ENCODE peak calls at places on chromosome 2, in ten cellular contexts. One of them, this sample, is unnamed.
A peak's percentile ranks its signal among the peaks of the same experiment; 100 is the strongest.

GRCh38 chr2:37284386-37284785 is 40.2 kb downstream of the PRKD3 start:
- DNase-seq in fibroblast of pulmonary artery: peak; percentile 45
- DNase-seq in activated T-cell treated with anti-CD3 and anti-CD28 coated beads, Interleukin-2, amount 50 U/mL, for 1 hour: no peak
- DNase-seq in iris pigment epithelial cell: peak; percentile 59
- DNase-seq in PC-9: no peak
- DNase-seq in activated naive CD4-positive, alpha-beta T cell treated with anti-CD3 and anti-CD28 coated beads for 36 hours: no peak
- DNase-seq in posterior vena cava: no peak
- DNase-seq in CD4-positive, alpha-beta T cell: no peak
- DNase-seq in NCI-H187: no peak
- DNase-seq in left lung: no peak
- DNase-seq in this sample: no peak

GRCh38 chr2:68172990-68173715 is 15.5 kb downstream of the PNO1 start:
- DNase-seq in fibroblast of pulmonary artery: no peak
- DNase-seq in activated T-cell treated with anti-CD3 and anti-CD28 coated beads, Interleukin-2, amount 50 U/mL, for 1 hour: no peak
- DNase-seq in iris pigment epithelial cell: no peak
- DNase-seq in PC-9: no peak
- DNase-seq in activated naive CD4-positive, alpha-beta T cell treated with anti-CD3 and anti-CD28 coated beads for 36 hours: no peak
- DNase-seq in posterior vena cava: no peak
- DNase-seq in CD4-positive, alpha-beta T cell: no peak
- DNase-seq in NCI-H187: no peak
- DNase-seq in left lung: no peak
- DNase-seq in this sample: no peak

GRCh38 chr2:231583982-231584381 is 8.7 kb upstream of the TEX44 start:
- DNase-seq in fibroblast of pulmonary artery: no peak
- DNase-seq in activated T-cell treated with anti-CD3 and anti-CD28 coated beads, Interleukin-2, amount 50 U/mL, for 1 hour: no peak
- DNase-seq in iris pigment epithelial cell: no peak
- DNase-seq in PC-9: no peak
- DNase-seq in activated naive CD4-positive, alpha-beta T cell treated with anti-CD3 and anti-CD28 coated beads for 36 hours: no peak
- DNase-seq in posterior vena cava: no peak
- DNase-seq in CD4-positive, alpha-beta T cell: no peak
- DNase-seq in NCI-H187: no peak
- DNase-seq in left lung: no peak
- DNase-seq in this sample: no peak

GRCh38 chr2:114709936-114710850 is 267.8 kb downstream of the DPP10 start:
- DNase-seq in fibroblast of pulmonary artery: no peak
- DNase-seq in activated T-cell treated with anti-CD3 and anti-CD28 coated beads, Interleukin-2, amount 50 U/mL, for 1 hour: no peak
- DNase-seq in iris pigment epithelial cell: no peak
- DNase-seq in PC-9: no peak
- DNase-seq in activated naive CD4-positive, alpha-beta T cell treated with anti-CD3 and anti-CD28 coated beads for 36 hours: no peak
- DNase-seq in posterior vena cava: no peak
- DNase-seq in CD4-positive, alpha-beta T cell: no peak
- DNase-seq in NCI-H187: no peak
- DNase-seq in left lung: no peak
- DNase-seq in this sample: no peak

GRCh38 chr2:97957432-97958183 is 38.1 kb downstream of the TMEM131 start:
- DNase-seq in fibroblast of pulmonary artery: no peak
- DNase-seq in activated T-cell treated with anti-CD3 and anti-CD28 coated beads, Interleukin-2, amount 50 U/mL, for 1 hour: no peak
- DNase-seq in iris pigment epithelial cell: peak; percentile 14
- DNase-seq in PC-9: peak; percentile 41
- DNase-seq in activated naive CD4-positive, alpha-beta T cell treated with anti-CD3 and anti-CD28 coated beads for 36 hours: no peak
- DNase-seq in posterior vena cava: no peak
- DNase-seq in CD4-positive, alpha-beta T cell: no peak
- DNase-seq in NCI-H187: no peak
- DNase-seq in left lung: no peak
- DNase-seq in this sample: no peak

GRCh38 chr2:219124379-219125110 is 36.1 kb downstream of the NHEJ1 start:
- DNase-seq in fibroblast of pulmonary artery: peak; percentile 72
- DNase-seq in activated T-cell treated with anti-CD3 and anti-CD28 coated beads, Interleukin-2, amount 50 U/mL, for 1 hour: no peak
- DNase-seq in iris pigment epithelial cell: peak; percentile 21
- DNase-seq in PC-9: no peak
- DNase-seq in activated naive CD4-positive, alpha-beta T cell treated with anti-CD3 and anti-CD28 coated beads for 36 hours: no peak
- DNase-seq in posterior vena cava: no peak
- DNase-seq in CD4-positive, alpha-beta T cell: no peak
- DNase-seq in NCI-H187: no peak
- DNase-seq in left lung: no peak
- DNase-seq in this sample: no peak

GRCh38 chr2:222813177-222813843 is 47.5 kb upstream of the ACSL3 start:
- DNase-seq in fibroblast of pulmonary artery: no peak
- DNase-seq in activated T-cell treated with anti-CD3 and anti-CD28 coated beads, Interleukin-2, amount 50 U/mL, for 1 hour: no peak
- DNase-seq in iris pigment epithelial cell: peak; percentile 46
- DNase-seq in PC-9: no peak
- DNase-seq in activated naive CD4-positive, alpha-beta T cell treated with anti-CD3 and anti-CD28 coated beads for 36 hours: peak; percentile 39
- DNase-seq in posterior vena cava: no peak
- DNase-seq in CD4-positive, alpha-beta T cell: no peak
- DNase-seq in NCI-H187: no peak
- DNase-seq in left lung: no peak
- DNase-seq in this sample: no peak

GRCh38 chr2:86617153-86617552 is 6.5 kb downstream of the RNF103 start:
- DNase-seq in fibroblast of pulmonary artery: no peak
- DNase-seq in activated T-cell treated with anti-CD3 and anti-CD28 coated beads, Interleukin-2, amount 50 U/mL, for 1 hour: no peak
- DNase-seq in iris pigment epithelial cell: no peak
- DNase-seq in PC-9: no peak
- DNase-seq in activated naive CD4-positive, alpha-beta T cell treated with anti-CD3 and anti-CD28 coated beads for 36 hours: no peak
- DNase-seq in posterior vena cava: no peak
- DNase-seq in CD4-positive, alpha-beta T cell: no peak
- DNase-seq in NCI-H187: no peak
- DNase-seq in left lung: no peak
- DNase-seq in this sample: no peak

GRCh38 chr2:53202063-53202462 is 565.5 kb upstream of the CHAC2 start:
- DNase-seq in fibroblast of pulmonary artery: peak; percentile 73
- DNase-seq in activated T-cell treated with anti-CD3 and anti-CD28 coated beads, Interleukin-2, amount 50 U/mL, for 1 hour: no peak
- DNase-seq in iris pigment epithelial cell: peak; percentile 81
- DNase-seq in PC-9: peak; percentile 59
- DNase-seq in activated naive CD4-positive, alpha-beta T cell treated with anti-CD3 and anti-CD28 coated beads for 36 hours: no peak
- DNase-seq in posterior vena cava: no peak
- DNase-seq in CD4-positive, alpha-beta T cell: no peak
- DNase-seq in NCI-H187: peak; percentile 13
- DNase-seq in left lung: no peak
- DNase-seq in this sample: no peak